ENCODE peak calls at places on chromosomes 12 and 14, in four cellular contexts. One of them, this sample, is unnamed.

GRCh38 chr14:61653507-61653906 is 41.8 kb upstream of the HIF1A start:
- DNase-seq in IMR-90: peak; percentile 88
- DNase-seq in mesendoderm: no peak
- DNase-seq in H1: no peak
- DNase-seq in this sample: no peak

GRCh38 chr12:96371787-96372699 is 28.2 kb downstream of the CDK17 start:
- DNase-seq in IMR-90: no peak
- DNase-seq in mesendoderm: peak; percentile 53
- DNase-seq in H1: no peak
- DNase-seq in this sample: no peak

GRCh38 chr12:93468008-93468371 is 676 bp downstream of the MRPL42 start:
- DNase-seq in IMR-90: no peak
- DNase-seq in mesendoderm: no peak
- DNase-seq in H1: no peak
- DNase-seq in this sample: no peak

GRCh38 chr14:43795600-43796228 is 711.4 kb downstream of the FSCB start:
- DNase-seq in IMR-90: peak; percentile 0
- DNase-seq in mesendoderm: peak; percentile 39
- DNase-seq in H1: no peak
- DNase-seq in this sample: no peak

GRCh38 chr14:35163384-35163783 is 41.0 kb downstream of the PRORP start:
- DNase-seq in IMR-90: no peak
- DNase-seq in mesendoderm: no peak
- DNase-seq in H1: no peak
- DNase-seq in this sample: no peak

GRCh38 chr12:46958599-46959290 is 120.7 kb upstream of the PCED1B start:
- DNase-seq in IMR-90: no peak
- DNase-seq in mesendoderm: no peak
- DNase-seq in H1: no peak
- DNase-seq in this sample: no peak

GRCh38 chr12:51961834-51962233 is 10.3 kb downstream of the ACVR1B start:
- DNase-seq in IMR-90: no peak
- DNase-seq in mesendoderm: no peak
- DNase-seq in H1: no peak
- DNase-seq in this sample: no peak

GRCh38 chr14:21526672-21527319 is 650 bp upstream of the SALL2 start:
- DNase-seq in IMR-90: no peak
- DNase-seq in mesendoderm: peak; percentile 86
- DNase-seq in H1: peak; percentile 78
- DNase-seq in this sample: peak; percentile 86

GRCh38 chr12:6849427-6849826 is 1.7 kb downstream of the CDCA3 start:
- DNase-seq in IMR-90: no peak
- DNase-seq in mesendoderm: no peak
- DNase-seq in H1: no peak
- DNase-seq in this sample: no peak

GRCh38 chr12:84701966-84702365 is 210.6 kb downstream of the SLC6A15 start:
- DNase-seq in IMR-90: peak; percentile 9
- DNase-seq in mesendoderm: no peak
- DNase-seq in H1: no peak
- DNase-seq in this sample: no peak

GRCh38 chr12:119088917-119089667 is 89.6 kb upstream of the HSPB8 start:
- DNase-seq in IMR-90: no peak
- DNase-seq in mesendoderm: peak; percentile 76
- DNase-seq in H1: peak; percentile 61
- DNase-seq in this sample: peak; percentile 85

GRCh38 chr12:98594050-98594853 is 766 bp downstream of the SLC25A3 start:
- DNase-seq in IMR-90: no peak
- DNase-seq in mesendoderm: peak; percentile 43
- DNase-seq in H1: no peak
- DNase-seq in this sample: no peak

GRCh38 chr12:2739832-2740641 is 54.7 kb upstream of the FKBP4 start:
- DNase-seq in IMR-90: peak; percentile 34
- DNase-seq in mesendoderm: peak; percentile 41
- DNase-seq in H1: no peak
- DNase-seq in this sample: peak; percentile 25

GRCh38 chr12:57765698-57766463 is 997 bp downstream of the CYP27B1 start:
- DNase-seq in IMR-90: no peak
- DNase-seq in mesendoderm: no peak
- DNase-seq in H1: no peak
- DNase-seq in this sample: peak; percentile 48

GRCh38 chr12:48442191-48442828 is 30.0 kb upstream of the ANP32D start:
- DNase-seq in IMR-90: no peak
- DNase-seq in mesendoderm: peak; percentile 36
- DNase-seq in H1: no peak
- DNase-seq in this sample: peak; percentile 60

GRCh38 chr12:115830633-115831032 is 446.9 kb downstream of the MED13L start:
- DNase-seq in IMR-90: no peak
- DNase-seq in mesendoderm: no peak
- DNase-seq in H1: no peak
- DNase-seq in this sample: no peak

GRCh38 chr14:69133206-69134125 is 19.5 kb downstream of the DCAF5 start:
- DNase-seq in IMR-90: peak; percentile 78
- DNase-seq in mesendoderm: peak; percentile 70
- DNase-seq in H1: no peak
- DNase-seq in this sample: no peak

GRCh38 chr12:46627686-46628085 is 198.1 kb downstream of the SLC38A4 start:
- DNase-seq in IMR-90: peak; percentile 61
- DNase-seq in mesendoderm: peak; percentile 61
- DNase-seq in H1: no peak
- DNase-seq in this sample: no peak

GRCh38 chr14:73787760-73788508 is 63.7 kb upstream of the PTGR2 start:
- DNase-seq in IMR-90: peak; percentile 55
- DNase-seq in mesendoderm: no peak
- DNase-seq in H1: no peak
- DNase-seq in this sample: no peak

GRCh38 chr14:92542766-92543554 is 29.4 kb downstream of the RIN3 start:
- DNase-seq in IMR-90: no peak
- DNase-seq in mesendoderm: no peak
- DNase-seq in H1: no peak
- DNase-seq in this sample: no peak

GRCh38 chr12:10669533-10669932 is 4.3 kb downstream of the STYK1 start:
- DNase-seq in IMR-90: no peak
- DNase-seq in mesendoderm: no peak
- DNase-seq in H1: no peak
- DNase-seq in this sample: no peak

GRCh38 chr12:65881348-65881961 is 57.2 kb downstream of the HMGA2 start:
- DNase-seq in IMR-90: peak; percentile 75
- DNase-seq in mesendoderm: peak; percentile 53
- DNase-seq in H1: no peak
- DNase-seq in this sample: no peak

GRCh38 chr12:121770802-121771625 is 22.5 kb downstream of the RHOF start:
- DNase-seq in IMR-90: no peak
- DNase-seq in mesendoderm: no peak
- DNase-seq in H1: no peak
- DNase-seq in this sample: no peak

GRCh38 chr14:101707863-101708620 is 53.5 kb upstream of the PPP2R5C start:
- DNase-seq in IMR-90: no peak
- DNase-seq in mesendoderm: no peak
- DNase-seq in H1: no peak
- DNase-seq in this sample: peak; percentile 40

GRCh38 chr12:123363743-123364531 is 710 bp downstream of the SBNO1 start:
- DNase-seq in IMR-90: no peak
- DNase-seq in mesendoderm: peak; percentile 44
- DNase-seq in H1: no peak
- DNase-seq in this sample: peak; percentile 39

GRCh38 chr12:58285551-58285950 is 344.2 kb downstream of the ATP23 start:
- DNase-seq in IMR-90: no peak
- DNase-seq in mesendoderm: peak; percentile 77
- DNase-seq in H1: peak; percentile 10
- DNase-seq in this sample: peak; percentile 69

GRCh38 chr12:39351153-39351552 is 91.8 kb downstream of the KIF21A start:
- DNase-seq in IMR-90: no peak
- DNase-seq in mesendoderm: no peak
- DNase-seq in H1: no peak
- DNase-seq in this sample: no peak

GRCh38 chr14:65286443-65286842 is 126.1 kb upstream of the FUT8 start:
- DNase-seq in IMR-90: no peak
- DNase-seq in mesendoderm: no peak
- DNase-seq in H1: no peak
- DNase-seq in this sample: no peak

GRCh38 chr14:104586832-104587620 is 7.5 kb downstream of the C14orf180 start:
- DNase-seq in IMR-90: no peak
- DNase-seq in mesendoderm: no peak
- DNase-seq in H1: no peak
- DNase-seq in this sample: no peak

GRCh38 chr14:50425105-50425504 is 28.4 kb upstream of the CDKL1 start:
- DNase-seq in IMR-90: no peak
- DNase-seq in mesendoderm: no peak
- DNase-seq in H1: no peak
- DNase-seq in this sample: no peak

GRCh38 chr12:2834581-2835491 is at the start of gene NRIP2:
- DNase-seq in IMR-90: peak; percentile 73
- DNase-seq in mesendoderm: peak; percentile 67
- DNase-seq in H1: no peak
- DNase-seq in this sample: no peak

GRCh38 chr12:56590237-56590830 is 39.8 kb downstream of the BAZ2A start:
- DNase-seq in IMR-90: peak; percentile 17
- DNase-seq in mesendoderm: peak; percentile 77
- DNase-seq in H1: no peak
- DNase-seq in this sample: peak; percentile 67

GRCh38 chr12:19482036-19482435 is 42.7 kb downstream of the AEBP2 start:
- DNase-seq in IMR-90: no peak
- DNase-seq in mesendoderm: peak; percentile 49
- DNase-seq in H1: no peak
- DNase-seq in this sample: no peak

GRCh38 chr12:68474467-68475204 is 136.1 kb upstream of the RAP1B start:
- DNase-seq in IMR-90: no peak
- DNase-seq in mesendoderm: no peak
- DNase-seq in H1: no peak
- DNase-seq in this sample: no peak

GRCh38 chr12:10293570-10294227 is 14.0 kb upstream of the KLRD1 start:
- DNase-seq in IMR-90: no peak
- DNase-seq in mesendoderm: no peak
- DNase-seq in H1: no peak
- DNase-seq in this sample: no peak

GRCh38 chr14:34714320-34715107 is at the start of gene CFL2:
- DNase-seq in IMR-90: peak; percentile 52
- DNase-seq in mesendoderm: peak; percentile 90
- DNase-seq in H1: peak; percentile 46
- DNase-seq in this sample: peak; percentile 89

DNA sequence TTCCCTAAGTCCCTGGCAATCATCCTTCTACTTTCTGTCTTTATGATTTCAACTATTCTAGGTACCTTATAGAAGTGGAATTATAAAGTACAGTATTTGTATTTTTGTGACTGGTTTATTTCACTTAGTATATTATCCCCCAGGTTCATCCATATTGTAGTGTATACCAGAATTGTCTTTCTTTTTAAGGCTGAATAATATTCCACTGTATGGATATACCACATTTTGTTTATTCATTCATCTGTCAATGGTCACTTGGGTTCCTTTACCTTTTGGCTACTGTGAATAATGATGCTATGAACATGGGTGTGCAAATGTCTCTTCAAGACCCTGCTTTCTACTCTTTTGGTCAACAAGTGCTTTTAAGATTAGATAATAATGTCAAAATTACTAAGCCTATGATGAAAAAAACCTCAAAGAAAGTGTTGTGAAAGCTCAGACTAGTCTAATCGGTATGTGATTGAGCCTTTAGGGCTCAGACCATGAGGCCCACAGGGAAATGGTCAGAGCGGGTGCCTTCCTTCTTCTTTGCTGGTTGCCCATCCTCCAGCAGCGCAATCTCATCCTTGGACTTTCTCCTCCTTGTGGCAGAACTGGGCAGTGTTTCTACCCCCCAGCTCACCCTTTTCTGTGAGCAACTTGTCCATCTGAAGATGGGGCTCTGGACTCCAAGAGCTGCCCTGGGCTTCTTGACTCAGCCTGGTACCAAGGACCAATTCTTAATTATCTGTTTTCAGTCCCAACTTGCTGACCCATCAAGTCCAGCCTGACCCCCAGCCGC is 105.4 kb downstream of the TTC8 start:
- DNase-seq in IMR-90: no peak
- DNase-seq in mesendoderm: peak; percentile 14
- DNase-seq in H1: no peak
- DNase-seq in this sample: peak; percentile 36
- H4K5ac ChIP-seq in IMR-90: no peak overlapping the region
- H4K5ac ChIP-seq in mesendoderm: no peak overlapping the region
- H4K5ac ChIP-seq in H1: no peak overlapping the region
- H4K5ac ChIP-seq in this sample: no peak overlapping the region

DNA sequence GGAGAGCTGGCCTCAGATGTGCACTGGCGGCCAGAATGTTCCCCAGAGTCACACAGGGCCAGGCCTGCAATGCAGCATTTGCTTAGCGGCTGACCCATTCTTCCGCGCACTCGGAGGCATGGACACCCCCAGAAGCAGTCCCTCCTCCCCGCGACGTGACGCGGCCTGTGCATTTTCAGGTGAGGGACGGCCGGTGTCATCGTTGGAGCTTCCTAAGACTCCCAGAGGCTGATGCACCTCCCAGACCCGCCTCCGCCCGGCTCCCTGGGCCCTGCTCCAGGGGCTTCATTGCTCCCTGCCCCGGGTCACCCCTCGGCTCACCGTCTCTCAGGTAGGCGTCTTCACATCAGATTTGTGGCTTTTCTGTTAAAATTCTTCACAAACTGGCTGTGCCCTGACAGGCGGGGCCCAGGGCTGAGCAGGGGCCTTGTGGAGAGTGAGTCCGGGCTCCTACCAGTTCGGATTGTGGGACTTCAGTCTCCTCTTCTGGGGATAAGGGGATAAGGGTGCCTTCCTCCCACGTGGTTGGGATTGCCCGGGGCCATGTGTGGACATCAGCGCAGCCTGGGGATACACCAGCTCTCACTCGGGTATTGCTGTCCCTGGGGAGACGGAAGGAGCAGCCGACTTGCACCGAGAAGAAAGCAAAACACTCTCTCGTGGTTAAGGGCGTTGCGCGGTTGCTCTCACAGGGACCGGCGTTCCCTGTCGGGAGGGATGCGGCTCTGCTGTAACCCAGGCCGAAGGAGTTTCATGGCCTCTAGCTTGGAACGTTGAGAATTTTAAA is 249.1 kb downstream of the ADGRD1 start:
- DNase-seq in IMR-90: no peak
- DNase-seq in mesendoderm: no peak
- DNase-seq in H1: no peak
- DNase-seq in this sample: peak; percentile 26
- H4K5ac ChIP-seq in IMR-90: no peak overlapping the region
- H4K5ac ChIP-seq in mesendoderm: no peak overlapping the region
- H4K5ac ChIP-seq in H1: no peak overlapping the region
- H4K5ac ChIP-seq in this sample: no peak overlapping the region

GRCh38 chr12:76250256-76250655 is 98.0 kb downstream of the BBS10 start:
- DNase-seq in IMR-90: peak; percentile 25
- DNase-seq in mesendoderm: peak; percentile 45
- DNase-seq in H1: no peak
- DNase-seq in this sample: no peak
- H4K5ac ChIP-seq in IMR-90: no peak overlapping the region
- H4K5ac ChIP-seq in mesendoderm: no peak overlapping the region
- H4K5ac ChIP-seq in H1: no peak overlapping the region
- H4K5ac ChIP-seq in this sample: no peak overlapping the region

GRCh38 chr12:103288016-103288415 is 207.8 kb downstream of the C12orf42 start:
- DNase-seq in IMR-90: no peak
- DNase-seq in mesendoderm: no peak
- DNase-seq in H1: no peak
- DNase-seq in this sample: no peak

GRCh38 chr12:103279444-103279843 is 216.3 kb downstream of the C12orf42 start:
- DNase-seq in IMR-90: no peak
- DNase-seq in mesendoderm: no peak
- DNase-seq in H1: no peak
- DNase-seq in this sample: no peak

GRCh38 chr12:103278329-103278728 is 217.4 kb downstream of the C12orf42 start:
- DNase-seq in IMR-90: no peak
- DNase-seq in mesendoderm: no peak
- DNase-seq in H1: no peak
- DNase-seq in this sample: no peak

GRCh38 chr12:103282124-103282523 is 213.6 kb downstream of the C12orf42 start:
- DNase-seq in IMR-90: no peak
- DNase-seq in mesendoderm: no peak
- DNase-seq in H1: no peak
- DNase-seq in this sample: no peak
- H4K5ac ChIP-seq in IMR-90: no peak overlapping the region
- H4K5ac ChIP-seq in mesendoderm: no peak overlapping the region
- H4K5ac ChIP-seq in H1: no peak overlapping the region
- H4K5ac ChIP-seq in this sample: no peak overlapping the region

This sample was measured in H9.